ENCODE peak calls at places on chromosomes 16 and 17, in nine cellular contexts. P, X, M, F, E, J, N, R and T are unnamed samples.

GRCh38 chr17:10022416-10022815 is 117.3 kb upstream of the RCVRN start:
- DNase-seq in F (no peak), P (no peak), N (no peak), J (no peak), X (no peak), E (no peak), M (no peak), R (peak), T (no peak)

GRCh38 chr17:81191646-81192045 is 25.6 kb upstream of the AATK start:
- DNase-seq in N (no peak), R (no peak), X (no peak), F (no peak), M (no peak), E (no peak), P (no peak), J (no peak), T (no peak)

GRCh38 chr17:36132421-36132831 is 28.8 kb downstream of the CCL4 start:
- DNase-seq in E (no peak), X (no peak), R (no peak), M (no peak), F (no peak), N (no peak), P (no peak), J (no peak), T (no peak)

GRCh38 chr16:47667956-47668355 is 206.8 kb downstream of the PHKB start:
- DNase-seq in J (no peak), R (no peak), N (no peak), X (no peak), E (no peak), P (no peak), F (no peak), M (no peak), T (no peak)

GRCh38 chr17:39213852-39214251 is 11.9 kb downstream of the STAC2 start:
- DNase-seq in J (no peak), N (no peak), F (peak), R (no peak), P (no peak), M (no peak), E (no peak), X (no peak), T (no peak)

GRCh38 chr16:28001184-28001583 is 62.3 kb downstream of the GSG1L start:
- DNase-seq in E (no peak), M (no peak), P (no peak), R (no peak), X (no peak), N (peak), J (no peak), F (no peak), T (no peak)

GRCh38 chr17:65294184-65294719 is 157.1 kb downstream of the RGS9 start:
- DNase-seq in E (peak), J (peak), M (peak), R (peak), P (peak), N (no peak), X (peak), F (peak), T (peak)

GRCh38 chr17:80795737-80796136 is 195.9 kb upstream of the CHMP6 start:
- DNase-seq in N (peak), E (no peak), F (no peak), P (no peak), X (no peak), J (no peak), M (no peak), R (peak), T (peak)

GRCh38 chr16:17827313-17827712 is 356.6 kb upstream of the XYLT1 start:
- DNase-seq in R (no peak), F (no peak), N (no peak), X (no peak), P (no peak), M (no peak), J (no peak), E (no peak), T (no peak)

GRCh38 chr17:62920300-62920699 is 45.7 kb upstream of the TANC2 start:
- DNase-seq in E (no peak), F (no peak), J (no peak), M (no peak), R (no peak), N (no peak), P (no peak), X (no peak), T (no peak)

GRCh38 chr16:83933885-83934683 is 19.0 kb upstream of the OSGIN1 start:
- DNase-seq in M (no peak), R (no peak), E (no peak), X (no peak), P (no peak), N (no peak), J (no peak), F (no peak), T (no peak)

GRCh38 chr16:71867934-71868333 is 16.0 kb downstream of the ZNF821 start:
- DNase-seq in R (no peak), E (no peak), M (no peak), J (no peak), N (no peak), P (no peak), F (no peak), X (peak), T (no peak)

GRCh38 chr17:79801156-79802038 is 4.5 kb upstream of the CBX8 start:
- DNase-seq in M (peak), R (peak), F (no peak), P (no peak), X (peak), J (no peak), N (no peak), E (peak), T (no peak)

GRCh38 chr16:86534779-86535605 is 20.0 kb downstream of the MTHFSD start:
- DNase-seq in N (no peak), R (no peak), F (no peak), E (no peak), M (no peak), P (no peak), X (no peak), J (no peak), T (no peak)

GRCh38 chr16:69501956-69502457 is 63.8 kb upstream of the NFAT5 start:
- DNase-seq in F (no peak), M (no peak), J (no peak), E (no peak), P (no peak), X (no peak), R (no peak), N (no peak), T (peak)

GRCh38 chr16:80614908-80615696 is 74.3 kb downstream of the DYNLRB2 start:
- DNase-seq in J (peak), N (no peak), E (no peak), F (peak), P (no peak), X (no peak), R (no peak), M (no peak), T (no peak)

GRCh38 chr17:49564638-49565037 is 11.0 kb upstream of the NXPH3 start:
- DNase-seq in M (no peak), X (no peak), P (no peak), J (no peak), E (no peak), N (no peak), F (no peak), R (no peak), T (no peak)

GRCh38 chr16:3879887-3880564 is 487 bp downstream of the CREBBP start:
- DNase-seq in E (peak), M (peak), N (peak), R (peak), J (no peak), P (no peak), F (peak), X (peak), T (peak)

GRCh38 chr16:23434380-23434779 is 18.6 kb downstream of the COG7 start:
- DNase-seq in M (no peak), X (no peak), E (no peak), F (peak), N (no peak), P (peak), J (peak), R (no peak), T (no peak)

GRCh38 chr17:28704219-28704858 is 7.3 kb downstream of the PROCA1 start:
- DNase-seq in F (no peak), R (no peak), E (no peak), N (no peak), M (no peak), P (no peak), X (no peak), J (no peak), T (no peak)

GRCh38 chr17:50056217-50056960 is 479 bp downstream of the ITGA3 start:
- DNase-seq in X (peak), E (peak), P (no peak), F (no peak), M (peak), N (peak), J (no peak), R (peak), T (peak)

GRCh38 chr17:20156196-20157077 is 147.3 kb downstream of the SPECC1 start:
- DNase-seq in E (peak), F (peak), R (peak), N (peak), M (peak), X (no peak), J (no peak), P (no peak), T (peak)

GRCh38 chr17:66240013-66240412 is 10.8 kb upstream of the APOH start:
- DNase-seq in J (no peak), R (no peak), F (no peak), E (no peak), X (no peak), M (no peak), N (no peak), P (no peak), T (no peak)

GRCh38 chr16:59478806-59479205 is 744.7 kb upstream of the GOT2 start:
- DNase-seq in R (no peak), P (peak), E (no peak), F (no peak), M (no peak), X (no peak), J (no peak), N (no peak), T (no peak)

GRCh38 chr17:46895171-46895570 is 27.8 kb upstream of the GOSR2 start:
- DNase-seq in M (no peak), X (no peak), E (no peak), P (no peak), N (no peak), F (no peak), J (no peak), R (no peak), T (no peak)

GRCh38 chr17:35577826-35578194 is 561 bp downstream of the PEX12 start:
- DNase-seq in E (no peak), N (no peak), X (no peak), P (no peak), M (peak), R (no peak), F (no peak), J (no peak), T (no peak)

GRCh38 chr17:601462-602303 is 113.0 kb downstream of the VPS53 start:
- DNase-seq in X (no peak), N (no peak), E (no peak), M (peak), R (no peak), J (peak), F (no peak), P (no peak), T (no peak)

DNA sequence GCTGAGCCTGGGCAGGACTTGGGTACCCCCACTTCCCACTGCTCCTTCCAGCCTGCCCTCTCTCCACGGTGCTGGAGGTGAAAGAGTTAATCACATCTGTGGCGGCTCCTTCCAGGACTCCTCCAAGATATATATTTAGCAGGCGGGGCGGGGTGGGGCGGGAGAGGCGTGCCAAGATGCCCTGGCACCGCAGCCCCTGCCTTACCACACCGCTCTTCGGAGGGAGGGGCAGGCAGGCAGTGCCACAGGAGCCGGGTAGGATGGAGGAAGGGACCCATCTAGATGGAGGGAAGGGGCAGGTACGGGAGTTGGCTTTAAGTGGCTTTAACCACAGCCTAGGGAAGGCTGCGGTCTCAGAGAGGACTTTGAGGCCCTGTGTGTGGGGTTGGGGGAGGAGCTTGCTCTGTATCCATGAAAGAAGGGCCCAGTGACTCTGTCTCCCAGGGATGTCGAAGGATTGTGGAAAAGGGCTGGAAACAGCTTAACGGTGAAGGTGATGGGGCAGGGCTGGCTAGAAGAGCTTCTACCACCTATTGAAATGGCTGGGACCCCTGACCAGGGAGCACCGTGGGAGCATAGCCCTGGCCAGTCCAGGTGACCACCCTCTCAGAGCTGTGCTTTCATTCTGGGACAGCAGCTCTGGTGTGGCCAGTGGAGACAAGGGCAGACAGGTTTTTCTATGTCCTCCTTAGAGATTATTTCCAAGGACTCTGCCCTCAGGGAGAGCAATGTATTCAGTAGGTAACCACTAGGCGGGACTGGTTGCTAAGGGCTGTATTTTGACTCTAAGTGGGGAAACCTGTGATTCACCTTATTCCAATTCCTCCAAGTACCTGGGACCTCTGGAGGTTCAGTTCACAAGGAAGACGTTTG is 13.0 kb downstream of the GPR142 start:
- DNase-seq in F (no peak), J (no peak), E (peak), X (peak), R (peak), M (peak), N (no peak), P (no peak), T (no peak)
- H3K27ac ChIP-seq in F (peak), J (no peak), E (no peak), X (no peak), R (peak), M (peak), N (no peak), P (no peak), T (no peak)

GRCh38 chr16:53704445-53704813 is 473 bp downstream of the FTO start:
- DNase-seq in N (no peak), X (no peak), F (no peak), R (no peak), M (no peak), P (no peak), E (no peak), J (no peak), T (no peak)
- H3K27ac ChIP-seq in N (peak), X (no peak), F (peak), R (peak), M (peak), P (peak), E (peak), J (peak), T (peak)

DNA sequence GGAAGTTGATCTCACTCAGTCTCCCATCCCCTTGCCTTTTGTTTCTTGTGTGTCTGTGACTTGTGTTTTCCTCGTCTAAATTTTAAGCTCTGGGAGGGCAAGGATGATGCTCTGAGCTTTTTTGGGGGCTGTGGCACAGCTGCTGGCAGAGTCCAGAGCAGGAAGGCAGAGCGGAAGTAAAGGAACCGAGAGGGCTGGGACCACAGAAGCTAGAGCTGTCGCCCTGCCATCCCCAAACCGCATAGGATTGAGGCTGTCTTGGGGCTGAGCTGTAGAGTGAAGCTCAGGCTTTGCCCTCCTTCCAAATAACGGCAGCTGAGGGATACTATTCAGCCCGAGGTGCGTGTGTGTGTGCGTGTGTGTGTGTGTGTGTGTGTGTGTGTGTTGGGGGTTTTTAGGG is 3.8 kb upstream of the DNAH2 start:
- DNase-seq in N (no peak), F (no peak), M (no peak), E (no peak), J (no peak), P (no peak), R (no peak), X (no peak), T (no peak)
- H3K27ac ChIP-seq in N (no peak), F (no peak), M (no peak), E (no peak), J (no peak), P (no peak), R (no peak), X (no peak), T (no peak)

GRCh38 chr17:17032131-17032692 is 10.0 kb upstream of the MPRIP start:
- DNase-seq in R (peak), J (no peak), P (no peak), E (peak), F (peak), N (peak), X (no peak), M (peak), T (peak)
- H3K27ac ChIP-seq in R (peak), J (peak), P (no peak), E (no peak), F (peak), N (peak), X (no peak), M (no peak), T (no peak)

GRCh38 chr17:30363715-30364202 is 15.0 kb upstream of the CPD start:
- DNase-seq in X (no peak), E (no peak), M (peak), F (no peak), R (no peak), P (peak), N (peak), J (peak), T (no peak)
- H3K27ac ChIP-seq in X (no peak), E (peak), M (no peak), F (no peak), R (no peak), P (peak), N (peak), J (no peak), T (no peak)

GRCh38 chr16:87946596-87947350 is 4.5 kb upstream of the BANP start:
- DNase-seq in P (no peak), N (no peak), F (no peak), M (no peak), J (no peak), E (no peak), R (no peak), X (no peak), T (no peak)
- H3K27ac ChIP-seq in P (no peak), N (no peak), F (no peak), M (no peak), J (no peak), E (no peak), R (no peak), X (no peak), T (no peak)